ENCODE peak calls at places on chromosomes 6 and 20, in five cellular contexts. One of them, this sample, is unnamed.

GRCh38 chr20:17705916-17706315 is 6.2 kb downstream of the BANF2 start:
- DNase-seq in GM10248: no peak
- DNase-seq in osteocyte: no peak
- DNase-seq in GM12865: no peak
- DNase-seq in fibroblast of the aortic adventitia: no peak
- DNase-seq in this sample: no peak

GRCh38 chr6:7264686-7265384 is 48.2 kb downstream of the SSR1 start:
- DNase-seq in osteocyte: no peak
- DNase-seq in GM12865: no peak
- DNase-seq in fibroblast of the aortic adventitia: no peak
- DNase-seq in GM10248: no peak
- DNase-seq in this sample: no peak

GRCh38 chr6:163146036-163146435 is 268.5 kb upstream of the QKI start:
- DNase-seq in osteocyte: no peak
- DNase-seq in fibroblast of the aortic adventitia: no peak
- DNase-seq in GM10248: no peak
- DNase-seq in GM12865: no peak
- DNase-seq in this sample: no peak

GRCh38 chr6:54958446-54958845 is 111.9 kb downstream of the FAM83B start:
- DNase-seq in GM12865: no peak
- DNase-seq in osteocyte: no peak
- DNase-seq in fibroblast of the aortic adventitia: no peak
- DNase-seq in GM10248: no peak
- DNase-seq in this sample: no peak

GRCh38 chr6:41921712-41921998 is 356 bp downstream of the BYSL start:
- DNase-seq in osteocyte: no peak
- DNase-seq in GM12865: no peak
- DNase-seq in GM10248: no peak
- DNase-seq in fibroblast of the aortic adventitia: no peak
- DNase-seq in this sample: no peak

GRCh38 chr6:34068462-34069044 is 77.3 kb downstream of the GRM4 start:
- DNase-seq in GM10248: no peak
- DNase-seq in GM12865: no peak
- DNase-seq in fibroblast of the aortic adventitia: no peak
- DNase-seq in osteocyte: no peak
- DNase-seq in this sample: no peak

GRCh38 chr6:75436869-75437268 is 56.7 kb downstream of the FILIP1 start:
- DNase-seq in fibroblast of the aortic adventitia: peak
- DNase-seq in osteocyte: no peak
- DNase-seq in GM12865: no peak
- DNase-seq in GM10248: no peak
- DNase-seq in this sample: no peak

GRCh38 chr20:51378171-51378928 is 164.2 kb downstream of the NFATC2 start:
- DNase-seq in osteocyte: no peak
- DNase-seq in GM10248: no peak
- DNase-seq in fibroblast of the aortic adventitia: no peak
- DNase-seq in GM12865: peak
- DNase-seq in this sample: no peak

GRCh38 chr6:13253272-13253671 is 75.1 kb downstream of the TBC1D7 start:
- DNase-seq in fibroblast of the aortic adventitia: no peak
- DNase-seq in GM10248: no peak
- DNase-seq in osteocyte: no peak
- DNase-seq in GM12865: no peak
- DNase-seq in this sample: no peak

GRCh38 chr20:60249436-60249835 is 291.2 kb downstream of the CDH26 start:
- DNase-seq in GM10248: no peak
- DNase-seq in fibroblast of the aortic adventitia: peak
- DNase-seq in GM12865: no peak
- DNase-seq in osteocyte: peak
- DNase-seq in this sample: no peak

GRCh38 chr20:9072741-9073310 is 3.9 kb downstream of the PLCB4 start:
- DNase-seq in GM12865: no peak
- DNase-seq in osteocyte: no peak
- DNase-seq in fibroblast of the aortic adventitia: no peak
- DNase-seq in GM10248: no peak
- DNase-seq in this sample: no peak

GRCh38 chr20:9068896-9069663 is at the start of gene PLCB4:
- DNase-seq in fibroblast of the aortic adventitia: peak
- DNase-seq in osteocyte: no peak
- DNase-seq in GM10248: no peak
- DNase-seq in GM12865: no peak
- DNase-seq in this sample: peak

GRCh38 chr20:9070304-9070703 is 1.4 kb downstream of the PLCB4 start:
- DNase-seq in GM12865: no peak
- DNase-seq in GM10248: no peak
- DNase-seq in fibroblast of the aortic adventitia: no peak
- DNase-seq in osteocyte: no peak
- DNase-seq in this sample: no peak

GRCh38 chr20:9075264-9076095 is 6.6 kb downstream of the PLCB4 start:
- DNase-seq in osteocyte: no peak
- DNase-seq in fibroblast of the aortic adventitia: no peak
- DNase-seq in GM12865: no peak
- DNase-seq in GM10248: no peak
- DNase-seq in this sample: no peak

GRCh38 chr20:9071976-9072726 is 3.3 kb downstream of the PLCB4 start:
- DNase-seq in GM12865: no peak
- DNase-seq in fibroblast of the aortic adventitia: no peak
- DNase-seq in GM10248: no peak
- DNase-seq in osteocyte: no peak
- DNase-seq in this sample: no peak
- TF ChIP-seq CTCF in GM12865: no peak
- TF ChIP-seq CTCF in fibroblast of the aortic adventitia: no peak
- TF ChIP-seq CTCF in GM10248: no peak
- TF ChIP-seq CTCF in osteocyte: no peak
- TF ChIP-seq CTCF in this sample: no peak

DNA sequence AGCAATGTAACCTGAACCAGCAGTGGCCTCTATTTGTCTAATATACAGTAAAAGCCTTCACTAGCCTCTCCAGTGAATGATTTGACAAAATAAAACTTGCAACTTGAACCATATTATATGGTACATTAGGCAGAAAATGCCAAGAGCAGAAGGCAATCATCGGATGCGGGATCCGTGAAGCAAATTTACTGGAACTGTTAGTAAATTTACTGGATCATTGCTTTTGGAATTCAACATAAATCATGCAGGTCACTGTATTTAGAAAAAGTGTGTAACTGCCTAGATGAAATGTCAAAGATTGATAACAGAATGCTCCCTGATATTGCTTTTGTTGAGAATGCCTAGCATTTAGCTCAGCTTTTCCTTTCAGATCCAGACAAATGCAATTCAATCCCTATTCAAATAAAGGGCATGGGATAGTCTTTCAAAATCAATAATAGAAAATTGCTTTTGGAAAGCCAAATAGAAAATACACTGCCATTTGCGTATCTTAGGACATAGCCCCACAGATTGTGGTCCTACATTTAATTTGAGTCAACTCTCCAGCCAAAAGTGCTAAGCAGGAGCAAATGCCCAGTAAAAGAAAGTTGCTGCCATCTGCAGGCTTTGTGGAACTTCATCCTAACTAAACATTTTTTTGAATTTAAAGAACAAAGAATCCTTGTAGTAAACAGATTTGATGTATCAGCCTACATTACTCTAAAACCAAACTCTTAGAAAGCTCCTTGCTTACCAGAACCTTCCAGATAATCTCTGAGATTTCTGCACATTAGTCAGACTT is 109.5 kb upstream of the HSF2 start:
- DNase-seq in fibroblast of the aortic adventitia: peak
- DNase-seq in GM10248: no peak
- DNase-seq in osteocyte: no peak
- DNase-seq in GM12865: no peak
- DNase-seq in this sample: no peak
- TF ChIP-seq CTCF in fibroblast of the aortic adventitia: peak
- TF ChIP-seq CTCF in GM10248: no peak
- TF ChIP-seq CTCF in osteocyte: peak
- TF ChIP-seq CTCF in GM12865: no peak
- TF ChIP-seq CTCF in this sample: no peak

GRCh38 chr6:23659125-23659524 is 466.9 kb upstream of the NRSN1 start:
- DNase-seq in GM10248: no peak
- DNase-seq in osteocyte: no peak
- DNase-seq in GM12865: no peak
- DNase-seq in fibroblast of the aortic adventitia: no peak
- DNase-seq in this sample: peak
- TF ChIP-seq CTCF in GM10248: no peak
- TF ChIP-seq CTCF in osteocyte: peak
- TF ChIP-seq CTCF in GM12865: peak
- TF ChIP-seq CTCF in fibroblast of the aortic adventitia: no peak
- TF ChIP-seq CTCF in this sample: peak

GRCh38 chr6:125781307-125781868 is 9.4 kb upstream of the NCOA7 start:
- DNase-seq in GM10248: peak
- DNase-seq in fibroblast of the aortic adventitia: peak
- DNase-seq in GM12865: peak
- DNase-seq in osteocyte: no peak
- DNase-seq in this sample: peak

GRCh38 chr6:125780540-125781306 is 10.0 kb upstream of the NCOA7 start:
- DNase-seq in fibroblast of the aortic adventitia: peak
- DNase-seq in GM12865: peak
- DNase-seq in GM10248: peak
- DNase-seq in osteocyte: no peak
- DNase-seq in this sample: peak

GRCh38 chr6:125784365-125784764 is 6.4 kb upstream of the NCOA7 start:
- DNase-seq in osteocyte: no peak
- DNase-seq in fibroblast of the aortic adventitia: peak
- DNase-seq in GM12865: no peak
- DNase-seq in GM10248: no peak
- DNase-seq in this sample: no peak

GRCh38 chr6:125779924-125780539 is 10.7 kb upstream of the NCOA7 start:
- DNase-seq in GM10248: peak
- DNase-seq in osteocyte: peak
- DNase-seq in fibroblast of the aortic adventitia: peak
- DNase-seq in GM12865: peak
- DNase-seq in this sample: peak
- TF ChIP-seq CTCF in GM10248: no peak
- TF ChIP-seq CTCF in osteocyte: peak
- TF ChIP-seq CTCF in fibroblast of the aortic adventitia: peak
- TF ChIP-seq CTCF in GM12865: no peak
- TF ChIP-seq CTCF in this sample: no peak

DNA sequence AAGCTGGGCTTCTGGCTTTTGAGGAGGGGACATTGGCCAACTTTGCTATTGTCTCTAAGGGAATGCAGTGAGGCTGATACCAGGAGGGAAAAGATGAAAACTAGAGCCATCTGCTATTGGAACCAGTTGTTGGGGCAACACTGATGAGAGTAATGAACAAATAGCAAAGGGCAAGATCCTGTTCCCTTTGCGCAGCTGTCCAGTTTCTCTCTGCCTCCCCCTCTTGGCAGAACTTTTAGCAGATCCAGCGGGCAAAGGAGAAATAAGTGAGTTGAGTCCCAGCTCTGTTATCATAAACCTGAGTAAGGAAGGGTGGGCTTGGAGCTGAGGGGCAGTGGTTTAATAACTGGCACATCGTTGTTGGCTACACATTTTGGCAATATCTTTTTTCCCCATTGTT is 126.8 kb downstream of the AKAP7 start:
- DNase-seq in GM12865: no peak
- DNase-seq in osteocyte: no peak
- DNase-seq in GM10248: no peak
- DNase-seq in fibroblast of the aortic adventitia: no peak
- DNase-seq in this sample: no peak
- TF ChIP-seq CTCF in GM12865: no peak
- TF ChIP-seq CTCF in osteocyte: no peak
- TF ChIP-seq CTCF in GM10248: no peak
- TF ChIP-seq CTCF in fibroblast of the aortic adventitia: peak
- TF ChIP-seq CTCF in this sample: no peak

GRCh38 chr6:103268335-103268734 is 1591.4 kb downstream of the HACE1 start:
- DNase-seq in GM10248: no peak
- DNase-seq in osteocyte: no peak
- DNase-seq in fibroblast of the aortic adventitia: no peak
- DNase-seq in GM12865: no peak
- DNase-seq in this sample: no peak

DNA sequence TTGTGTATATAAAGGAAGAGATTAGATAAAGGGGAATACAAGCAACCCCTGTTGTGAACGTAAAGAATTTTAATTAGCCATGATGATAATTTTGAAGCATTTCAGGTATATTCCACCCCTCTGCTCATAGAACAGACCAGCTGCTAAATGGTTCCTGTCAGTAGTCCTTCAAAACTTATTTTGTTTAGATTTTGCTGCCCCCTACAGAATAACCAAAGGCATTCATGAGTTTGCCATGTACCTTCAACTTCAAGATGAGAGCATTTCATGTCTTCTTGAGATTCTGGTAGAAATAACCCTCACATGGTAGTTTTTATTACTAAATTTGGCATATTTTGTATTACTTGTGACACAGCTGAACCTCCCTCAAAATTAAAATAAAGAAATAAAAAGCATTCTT is 1586.7 kb downstream of the HACE1 start:
- DNase-seq in osteocyte: no peak
- DNase-seq in GM10248: no peak
- DNase-seq in GM12865: no peak
- DNase-seq in fibroblast of the aortic adventitia: no peak
- DNase-seq in this sample: no peak
- TF ChIP-seq CTCF in osteocyte: peak
- TF ChIP-seq CTCF in GM10248: no peak
- TF ChIP-seq CTCF in GM12865: no peak
- TF ChIP-seq CTCF in fibroblast of the aortic adventitia: no peak
- TF ChIP-seq CTCF in this sample: peak

DNA sequence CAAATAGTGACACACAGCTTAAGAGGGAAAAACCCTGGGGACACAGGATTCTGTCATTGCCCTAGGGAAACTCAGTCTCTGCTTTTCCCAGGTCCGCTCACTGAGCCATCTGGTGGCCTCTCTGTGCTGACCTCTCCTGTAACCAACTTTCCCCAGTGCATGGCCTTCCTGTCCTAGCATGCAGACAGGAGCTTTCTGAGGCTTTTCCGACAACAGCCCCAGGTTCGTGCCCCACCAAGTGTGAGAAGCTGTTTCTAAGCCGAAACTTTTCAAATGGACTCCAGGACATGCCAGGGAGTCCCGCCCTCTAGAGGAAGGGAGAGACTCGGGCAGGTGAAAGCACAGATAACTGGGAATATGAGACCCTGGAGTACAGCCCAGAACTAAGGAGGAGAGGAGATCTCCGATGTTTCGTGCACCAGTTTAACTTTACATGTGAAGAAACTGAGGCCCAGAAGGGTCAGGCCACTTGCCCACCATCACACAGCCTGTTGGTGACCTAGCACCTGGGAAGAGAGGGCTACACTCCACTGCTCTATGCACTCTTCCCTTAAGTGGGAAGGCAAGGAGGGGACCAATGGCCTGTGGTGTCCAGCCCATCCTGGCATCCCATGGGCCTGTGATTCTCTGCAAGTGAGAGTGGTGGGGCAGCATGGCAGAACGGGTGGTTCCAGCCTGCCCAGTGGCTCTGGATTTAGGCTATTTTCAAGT is 46.2 kb downstream of the RPP40 start:
- DNase-seq in GM10248: no peak
- DNase-seq in osteocyte: no peak
- DNase-seq in fibroblast of the aortic adventitia: peak
- DNase-seq in GM12865: no peak
- DNase-seq in this sample: no peak
- TF ChIP-seq CTCF in GM10248: no peak
- TF ChIP-seq CTCF in osteocyte: peak
- TF ChIP-seq CTCF in fibroblast of the aortic adventitia: peak
- TF ChIP-seq CTCF in GM12865: no peak
- TF ChIP-seq CTCF in this sample: peak

This sample was measured in glutamatergic neuron.